ENCODE peak calls at places on chromosomes 5 and 9, in seven cellular contexts. F, L, Z, P, S, R and O are unnamed samples.

GRCh38 chr5:9015250-9015936 is 530.5 kb downstream of the SEMA5A start:
- DNase-seq in F (no peak), L (no peak), Z (no peak), P (no peak), S (no peak), R (no peak), O (no peak)

GRCh38 chr5:155532621-155533314 is 519.2 kb downstream of the KIF4B start:
- DNase-seq in F (no peak), L (no peak), Z (no peak), P (no peak), S (no peak), R (no peak), O (no peak)

GRCh38 chr5:139473565-139473964 is 2.8 kb downstream of the SMIM33 start:
- DNase-seq in F (no peak), L (no peak), Z (peak), P (no peak), S (no peak), R (no peak), O (no peak)

GRCh38 chr9:3954228-3954949 is 345.5 kb downstream of the GLIS3 start:
- DNase-seq in F (no peak), L (no peak), Z (no peak), P (peak), S (no peak), R (no peak), O (no peak)

GRCh38 chr5:116574682-116575634 is at the start of gene SEMA6A:
- DNase-seq in F (peak), L (peak), Z (peak), P (peak), S (peak), R (peak), O (peak)

GRCh38 chr9:135047521-135047920 is 39.9 kb upstream of the OLFM1 start:
- DNase-seq in F (no peak), L (no peak), Z (no peak), P (no peak), S (no peak), R (no peak), O (no peak)

GRCh38 chr5:54658014-54658413 is 140.5 kb downstream of the SNX18 start:
- DNase-seq in F (no peak), L (no peak), Z (peak), P (no peak), S (peak), R (peak), O (no peak)

GRCh38 chr9:73270967-73271722 is 119.5 kb downstream of the ANXA1 start:
- DNase-seq in F (no peak), L (no peak), Z (no peak), P (no peak), S (peak), R (no peak), O (no peak)

GRCh38 chr5:28214292-28214691 is 1175.9 kb upstream of the CDH9 start:
- DNase-seq in F (no peak), L (no peak), Z (no peak), P (no peak), S (no peak), R (no peak), O (no peak)

GRCh38 chr9:100098241-100098886 is 436 bp downstream of the ERP44 start:
- DNase-seq in F (peak), L (peak), Z (peak), P (peak), S (peak), R (peak), O (peak)

GRCh38 chr9:88076286-88077070 is 61.8 kb downstream of the SPATA31C2 start:
- DNase-seq in F (peak), L (peak), Z (peak), P (peak), S (peak), R (peak), O (peak)

GRCh38 chr5:144275329-144275728 is 104.7 kb downstream of the KCTD16 start:
- DNase-seq in F (no peak), L (no peak), Z (no peak), P (peak), S (no peak), R (no peak), O (no peak)

GRCh38 chr5:44949687-44950086 is 140.9 kb downstream of the MRPS30 start:
- DNase-seq in F (no peak), L (no peak), Z (no peak), P (no peak), S (no peak), R (no peak), O (no peak)

GRCh38 chr5:44953078-44953477 is 144.3 kb downstream of the MRPS30 start:
- DNase-seq in F (no peak), L (no peak), Z (no peak), P (no peak), S (no peak), R (no peak), O (no peak)

GRCh38 chr5:44951371-44951770 is 142.6 kb downstream of the MRPS30 start:
- DNase-seq in F (no peak), L (no peak), Z (no peak), P (no peak), S (no peak), R (no peak), O (no peak)

GRCh38 chr5:44952376-44952775 is 143.6 kb downstream of the MRPS30 start:
- DNase-seq in F (no peak), L (peak), Z (no peak), P (peak), S (no peak), R (no peak), O (no peak)
- TF ChIP-seq CTCF in F (peak), L (peak), Z (peak), P (peak), S (peak), R (peak), O (no peak)

DNA sequence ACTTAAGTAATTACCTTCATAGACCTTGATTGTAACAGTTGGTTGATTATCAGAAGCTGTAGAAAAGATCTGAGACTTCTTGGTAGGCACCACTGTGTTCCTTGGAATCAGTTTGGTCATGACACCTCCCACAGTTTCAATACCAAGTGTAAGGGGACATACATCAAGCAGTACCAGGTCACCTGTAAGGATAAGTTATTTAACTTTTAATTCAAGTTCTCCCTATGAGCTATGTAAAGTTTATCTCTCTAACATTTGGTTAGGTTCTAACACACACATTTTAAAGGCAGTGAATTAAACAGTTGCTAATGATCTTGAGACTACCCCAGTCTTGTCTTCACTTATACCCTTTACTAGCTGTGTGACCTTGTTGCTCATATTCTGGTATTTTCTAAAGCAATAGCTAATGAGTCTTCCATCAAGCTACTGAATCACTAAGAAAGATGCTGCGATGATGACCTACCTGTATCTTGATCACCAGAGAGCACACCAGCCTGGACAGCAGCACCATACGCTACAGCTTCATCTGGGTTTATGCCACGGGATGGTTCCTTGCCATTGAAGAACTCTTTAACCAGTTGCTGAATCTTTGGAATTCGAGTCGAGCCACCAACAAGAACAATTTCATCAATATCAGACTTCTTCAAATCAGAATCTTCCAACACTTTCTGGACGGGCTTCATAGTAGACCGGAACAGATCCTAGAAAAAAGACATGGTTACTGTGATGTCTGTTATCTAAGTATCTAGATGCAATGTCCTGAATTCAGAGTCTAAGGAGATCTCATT is 2.8 kb downstream of the HSPA5 start:
- DNase-seq in F (no peak), L (no peak), Z (no peak), P (no peak), S (no peak), R (no peak), O (no peak)
- H3K27ac ChIP-seq in F (no peak), L (peak), Z (no peak), P (no peak), S (no peak), R (no peak), O (no peak)

DNA sequence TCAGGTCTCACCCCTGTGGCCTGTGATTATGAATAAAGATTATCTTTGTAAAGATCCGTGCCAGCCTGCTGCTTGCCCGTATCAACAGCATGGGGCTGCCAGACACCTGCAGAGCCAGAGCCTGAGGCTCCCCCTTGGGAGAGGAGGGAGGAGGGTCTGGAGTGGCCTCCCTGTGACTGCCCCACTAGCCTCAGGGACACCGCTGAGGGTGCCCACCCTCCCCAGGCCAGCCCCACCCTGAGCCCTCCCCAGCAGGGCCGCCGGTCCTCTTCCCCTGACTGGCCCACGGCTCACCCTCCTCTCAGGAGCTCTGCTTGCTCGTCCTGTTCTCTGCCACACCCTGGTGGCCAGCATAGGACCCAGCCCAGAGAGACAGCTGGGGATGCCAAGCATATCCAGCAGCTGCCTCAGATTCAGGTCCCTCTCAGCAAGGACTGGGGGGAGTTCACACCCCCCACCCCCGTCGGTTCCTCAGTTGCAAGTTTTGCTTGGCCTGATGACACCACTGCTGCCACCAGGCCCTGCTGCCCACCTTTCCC is 1.9 kb downstream of the SSNA1 start:
- DNase-seq in F (no peak), L (no peak), Z (no peak), P (no peak), S (no peak), R (no peak), O (no peak)
- TF ChIP-seq CTCF in F (no peak), L (no peak), Z (no peak), P (no peak), S (no peak), R (no peak), O (no peak)

GRCh38 chr5:112923988-112924387 is 2.0 kb upstream of the REEP5 start:
- DNase-seq in F (no peak), L (no peak), Z (no peak), P (no peak), S (no peak), R (no peak), O (no peak)
- H3K27ac ChIP-seq in F (no peak), L (no peak), Z (no peak), P (no peak), S (no peak), R (no peak), O (no peak)

DNA sequence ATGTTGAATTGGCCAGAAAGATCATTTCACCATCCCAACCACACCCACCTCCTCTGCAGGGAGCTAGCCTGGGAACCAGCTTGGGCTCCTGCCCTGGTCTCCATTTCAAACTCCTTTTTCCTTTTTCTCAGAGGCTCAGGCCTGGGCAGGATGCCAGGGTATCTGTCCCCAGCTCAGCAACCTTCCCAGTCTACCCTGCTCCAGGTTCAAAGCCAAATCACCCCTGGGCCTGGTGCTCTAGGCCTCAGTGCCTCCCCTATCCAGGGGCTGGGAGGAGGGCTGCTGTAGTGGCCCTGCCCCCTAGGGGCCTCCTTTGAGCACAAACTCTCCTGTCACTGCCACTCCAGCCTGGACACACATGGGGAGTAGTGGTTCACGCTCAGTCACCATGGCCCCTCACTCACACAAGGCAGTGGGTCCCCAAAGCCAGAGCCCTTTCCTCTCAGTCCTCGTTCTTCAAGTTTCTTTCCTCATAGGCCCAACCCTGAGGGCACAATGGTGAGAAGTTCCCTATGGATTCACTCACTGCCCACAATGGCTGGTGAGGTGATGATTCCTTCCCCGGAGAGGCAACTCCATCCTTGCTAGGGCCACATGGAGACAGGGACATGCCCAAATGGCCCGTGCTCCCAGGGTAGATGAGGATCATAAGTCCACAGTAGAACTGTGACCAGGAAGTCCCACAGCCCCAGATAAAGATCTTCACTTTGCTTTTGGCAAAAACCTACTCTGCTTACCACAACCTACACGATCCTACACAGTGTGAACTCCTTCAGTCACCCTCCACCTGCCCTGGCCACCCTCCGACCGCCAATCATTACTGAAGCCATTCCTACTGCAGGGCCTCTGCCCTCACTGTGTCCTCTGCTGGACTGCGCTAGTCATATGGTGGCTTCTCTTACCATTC is 1.6 kb upstream of the ST6GALNAC4 start:
- DNase-seq in F (no peak), L (peak), Z (no peak), P (peak), S (no peak), R (peak), O (no peak)
- TF ChIP-seq CTCF in F (no peak), L (no peak), Z (no peak), P (peak), S (no peak), R (no peak), O (no peak)